ENCODE peak calls at places on chromosomes 11 and 22, in five cellular contexts. F is tibial artery; E is effector memory CD4-positive, alpha-beta T cell; H is aorta; D is SK-N-SH. Y is an unnamed sample. For H3K4me1, the result is how much of the 10 kb centered on the place peaks cover.

GRCh38 chr11:19347911-19348310 is 107.2 kb upstream of the E2F8 start:
- DNase-seq in H (no peak), F (no peak), D (no peak), E (no peak), Y (no peak)

GRCh38 chr11:124172076-124172475 is 11.1 kb upstream of the OR10D3 start:
- DNase-seq in E (no peak), H (no peak), F (no peak), D (no peak), Y (no peak)

GRCh38 chr11:26573896-26574295 is 1.8 kb upstream of the MUC15 start:
- DNase-seq in D (no peak), F (no peak), E (no peak), H (no peak), Y (no peak)

GRCh38 chr11:76558891-76559290 is 111.7 kb downstream of the LRRC32 start:
- DNase-seq in D (no peak), H (no peak), F (no peak), E (no peak), Y (no peak)

GRCh38 chr11:45669146-45669545 is 3.7 kb upstream of the CHST1 start:
- DNase-seq in D (no peak), E (no peak), H (peak), F (no peak), Y (peak)

GRCh38 chr11:134489728-134490127 is 77.7 kb upstream of the B3GAT1 start:
- DNase-seq in H (no peak), F (peak), E (no peak), D (no peak), Y (no peak)

GRCh38 chr11:129973809-129974208 is 28.8 kb downstream of the PRDM10 start:
- DNase-seq in F (no peak), D (no peak), H (no peak), E (no peak), Y (no peak)

GRCh38 chr22:21669026-21669425 is 3.2 kb downstream of the PPIL2 start:
- DNase-seq in D (no peak), E (no peak), F (no peak), H (no peak), Y (no peak)

GRCh38 chr11:125261471-125262087 is 97.0 kb downstream of the PKNOX2 start:
- DNase-seq in F (no peak), E (no peak), H (no peak), D (no peak), Y (no peak)

GRCh38 chr22:17198188-17199130 is 20.8 kb downstream of the ADA2 start:
- DNase-seq in D (no peak), H (no peak), F (no peak), E (no peak), Y (no peak)

GRCh38 chr11:94398101-94398500 is 3.1 kb downstream of the GPR83 start:
- DNase-seq in F (no peak), E (no peak), D (no peak), H (no peak), Y (no peak)

GRCh38 chr11:45580399-45580798 is 85.0 kb downstream of the CHST1 start:
- DNase-seq in H (no peak), E (no peak), F (no peak), D (no peak), Y (no peak)

GRCh38 chr11:121596195-121597145 is 143.7 kb upstream of the SORL1-AS1 start:
- DNase-seq in F (no peak), E (no peak), H (no peak), D (no peak), Y (no peak)

GRCh38 chr11:114438303-114438702 is 964 bp upstream of the REXO2 start:
- DNase-seq in D (no peak), F (no peak), H (no peak), E (no peak), Y (no peak)

GRCh38 chr22:40819741-40820140 is 595 bp upstream of the SLC25A17 start:
- DNase-seq in F (no peak), H (no peak), E (no peak), D (peak), Y (no peak)

GRCh38 chr11:17686185-17686980 is 33.0 kb upstream of the MYOD1 start:
- DNase-seq in H (no peak), E (no peak), D (peak), F (no peak), Y (no peak)

GRCh38 chr11:27487706-27488105 is 15.1 kb upstream of the LGR4 start:
- DNase-seq in F (no peak), H (no peak), D (no peak), E (no peak), Y (no peak)

GRCh38 chr11:18936002-18936673 is 3.1 kb downstream of the MRGPRX1 start:
- DNase-seq in H (no peak), E (no peak), D (no peak), F (no peak), Y (no peak)

GRCh38 chr11:86978756-86979608 is 23.8 kb upstream of the FZD4 start:
- DNase-seq in E (no peak), D (peak), F (no peak), H (no peak), Y (no peak)

GRCh38 chr22:21951062-21951461 is 1.6 kb downstream of the PPM1F start:
- DNase-seq in H (no peak), E (no peak), D (no peak), F (no peak), Y (no peak)

GRCh38 chr11:122399375-122399774 is 256.1 kb upstream of the UBASH3B start:
- DNase-seq in F (no peak), D (no peak), H (no peak), E (no peak), Y (no peak)

GRCh38 chr11:13674799-13675509 is 6.5 kb downstream of the FAR1 start:
- DNase-seq in F (no peak), D (no peak), E (no peak), H (no peak), Y (no peak)

GRCh38 chr22:43239102-43239875 is 52.4 kb upstream of the TTLL12 start:
- DNase-seq in F (no peak), E (no peak), D (peak), H (no peak), Y (no peak)

GRCh38 chr11:129691154-129691553 is 124.5 kb upstream of the TMEM45B start:
- DNase-seq in D (peak), E (no peak), H (no peak), F (no peak), Y (no peak)

GRCh38 chr11:4025957-4026324 is 68.7 kb upstream of the RRM1 start:
- DNase-seq in F (no peak), H (no peak), E (no peak), D (peak), Y (no peak)

GRCh38 chr22:17570851-17571631 is 7.7 kb downstream of the SLC25A18 start:
- DNase-seq in E (no peak), F (peak), D (no peak), H (peak), Y (peak)

GRCh38 chr22:25492950-25493790 is 71.3 kb upstream of the GRK3 start:
- DNase-seq in H (no peak), F (no peak), E (no peak), D (peak), Y (no peak)

GRCh38 chr11:34027516-34028406 is 23.8 kb upstream of the CAPRIN1 start:
- DNase-seq in H (no peak), D (no peak), E (no peak), F (no peak), Y (no peak)

GRCh38 chr22:44525872-44526271 is 27.8 kb upstream of the RTL6 start:
- DNase-seq in H (no peak), E (no peak), F (peak), D (no peak), Y (no peak)

GRCh38 chr11:32137263-32137662 is 46.4 kb downstream of the RCN1 start:
- DNase-seq in E (no peak), H (no peak), F (no peak), D (no peak), Y (no peak)

GRCh38 chr11:12245091-12245490 is 132.3 kb upstream of the PARVA start:
- DNase-seq in E (no peak), H (no peak), D (no peak), F (no peak), Y (peak)

GRCh38 chr11:12242071-12242672 is 131.8 kb downstream of the MICAL2 start:
- DNase-seq in F (no peak), D (no peak), E (no peak), H (no peak), Y (no peak)

GRCh38 chr11:12242926-12243325 is 132.5 kb downstream of the MICAL2 start:
- DNase-seq in D (no peak), E (no peak), F (no peak), H (no peak), Y (no peak)

GRCh38 chr11:12244156-12244555 is 133.2 kb upstream of the PARVA start:
- DNase-seq in H (no peak), F (no peak), D (no peak), E (no peak), Y (no peak)

GRCh38 chr11:12243511-12243910 is 133.1 kb downstream of the MICAL2 start:
- DNase-seq in E (no peak), H (peak), F (no peak), D (no peak), Y (no peak)
- H3K4me1 ChIP-seq in E (under half), H (under half), F (half or more), D (under half), Y (half or more)

DNA sequence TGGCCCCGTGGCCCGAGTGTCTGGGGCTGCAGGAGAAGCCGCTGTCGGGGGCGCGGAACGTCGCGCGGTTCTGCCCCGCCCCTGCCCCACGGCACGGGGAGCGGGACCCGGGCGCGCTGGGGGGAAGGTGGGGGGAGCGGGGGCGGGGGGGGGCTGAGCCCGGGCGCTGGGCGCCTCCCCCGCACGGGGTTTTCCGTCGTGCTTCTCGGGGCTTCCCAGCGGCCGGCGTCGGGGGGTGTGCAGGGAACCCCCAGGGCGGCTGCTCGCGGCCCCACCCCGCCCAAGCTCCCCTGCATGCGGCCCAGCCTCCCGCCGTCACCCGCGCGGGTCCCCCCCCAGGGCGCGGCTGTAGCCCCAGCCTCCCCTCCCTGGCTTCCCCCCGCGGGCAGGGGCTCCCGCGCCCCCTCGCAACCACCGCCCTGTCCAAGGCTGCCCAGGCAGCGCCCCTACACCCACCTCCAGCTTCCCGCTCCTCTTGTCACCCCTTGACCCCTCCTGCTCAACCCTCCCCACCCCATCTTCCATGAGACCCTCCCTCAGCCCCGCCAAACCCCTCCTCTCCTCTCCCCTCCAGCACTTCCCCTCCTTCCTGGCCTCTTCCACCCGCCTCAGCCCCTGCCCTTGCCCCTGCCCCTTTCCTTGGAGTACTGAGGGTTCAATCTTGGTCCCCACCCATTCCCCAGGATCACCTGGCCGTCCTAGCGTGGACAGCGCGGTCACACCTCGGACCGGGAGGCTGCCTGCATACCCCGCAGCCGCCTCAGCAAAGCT is 1.7 kb downstream of the IL17REL start:
- DNase-seq in E (peak), D (no peak), F (no peak), H (peak), Y (peak)
- H3K4me1 ChIP-seq in E (under half), D (under half), F (under half), H (under half), Y (under half)

GRCh38 chr22:50219800-50220602 is 19.2 kb downstream of the SELENOO start:
- DNase-seq in D (no peak), H (no peak), F (no peak), E (no peak), Y (no peak)

GRCh38 chr22:50221410-50222300 is 20.8 kb downstream of the SELENOO start:
- DNase-seq in F (no peak), E (no peak), H (no peak), D (no peak), Y (peak)

GRCh38 chr22:50220603-50221409 is 20.0 kb downstream of the SELENOO start:
- DNase-seq in D (no peak), F (no peak), H (no peak), E (no peak), Y (peak)

GRCh38 chr22:50224071-50224470 is 20.8 kb downstream of the TUBGCP6 start:
- DNase-seq in E (no peak), D (no peak), F (no peak), H (no peak), Y (no peak)

GRCh38 chr22:50222508-50222907 is 21.7 kb downstream of the SELENOO start:
- DNase-seq in D (no peak), H (no peak), E (no peak), F (no peak), Y (peak)
- H3K4me1 ChIP-seq in D (under half), H (under half), E (under half), F (under half), Y (under half)

GRCh38 chr11:1557904-1558831 is 13.9 kb downstream of the DUSP8 start:
- DNase-seq in H (peak), F (peak), D (no peak), E (no peak), Y (peak)
- H3K4me1 ChIP-seq in H (under half), F (half or more), D (under half), E (under half), Y (under half)

GRCh38 chr22:39716534-39716933 is 146.0 kb downstream of the CACNA1I start:
- DNase-seq in H (peak), F (peak), E (no peak), D (no peak), Y (no peak)

GRCh38 chr22:39718206-39718605 is 147.7 kb downstream of the CACNA1I start:
- DNase-seq in D (no peak), F (peak), E (no peak), H (peak), Y (no peak)

GRCh38 chr22:39719559-39720450 is 149.3 kb downstream of the CACNA1I start:
- DNase-seq in E (no peak), D (no peak), F (peak), H (peak), Y (no peak)

GRCh38 chr22:39717099-39717498 is 146.5 kb downstream of the CACNA1I start:
- DNase-seq in F (peak), E (no peak), D (no peak), H (no peak), Y (no peak)

GRCh38 chr22:39718921-39719320 is 148.4 kb downstream of the CACNA1I start:
- DNase-seq in D (no peak), F (peak), H (peak), E (no peak), Y (no peak)
- H3K4me1 ChIP-seq in D (under half), F (under half), H (under half), E (under half), Y (under half)

GRCh38 chr11:46698597-46698996 is 1.8 kb downstream of the ARHGAP1 start:
- DNase-seq in E (no peak), D (no peak), H (no peak), F (no peak), Y (no peak)
- H3K4me1 ChIP-seq in E (under half), D (under half), H (under half), F (half or more), Y (half or more)

DNA sequence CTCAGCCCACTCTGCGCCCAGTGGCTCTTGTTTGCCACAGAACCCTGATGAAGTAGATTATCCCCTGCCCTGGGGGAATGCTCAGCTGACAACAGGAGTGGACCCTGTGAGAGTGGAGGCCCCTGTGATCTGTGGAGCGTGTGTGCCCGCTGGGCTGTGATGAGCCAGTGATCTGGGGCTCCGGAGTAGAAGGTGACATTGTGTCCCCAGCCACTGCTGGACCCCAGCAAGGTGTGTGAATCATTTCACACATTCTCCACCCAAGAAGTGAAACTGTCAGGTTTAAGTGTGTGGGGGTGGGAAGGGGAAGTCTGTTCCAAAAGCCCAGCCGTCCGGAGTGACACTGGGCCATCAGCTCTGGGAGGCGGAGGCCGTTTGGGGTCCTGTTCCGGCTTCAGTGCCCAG is 33.1 kb upstream of the GRAMD4 start:
- DNase-seq in E (no peak), D (no peak), F (no peak), H (peak), Y (no peak)
- H3K4me1 ChIP-seq in E (under half), D (under half), F (under half), H (under half), Y (under half)

GRCh38 chr11:63814383-63814736 is 1.1 kb downstream of the SPINDOC start:
- DNase-seq in F (no peak), E (no peak), D (no peak), H (no peak), Y (no peak)
- H3K4me1 ChIP-seq in F (under half), E (under half), D (under half), H (under half), Y (under half)

GRCh38 chr11:93189462-93189861 is 8.3 kb downstream of the SLC36A4 start:
- DNase-seq in H (no peak), F (no peak), D (no peak), E (no peak), Y (no peak)
- H3K4me1 ChIP-seq in H (under half), F (under half), D (under half), E (under half), Y (under half)

Y was measured in sigmoid colon.